ENCODE peak calls at places on chromosomes 3 and 15, in six cellular contexts. W, U, A, N, G and R are unnamed samples.
A peak's percentile ranks its signal among the peaks of the same experiment; 100 is the strongest.

GRCh38 chr15:97961067-97961954 is 808 bp downstream of the ARRDC4 start:
- DNase-seq in W (peak; percentile 53), U (no peak), A (peak; percentile 65), N (peak; percentile 89), G (peak; percentile 13), R (peak; percentile 66)

GRCh38 chr3:37892917-37893595 is 31.4 kb downstream of the CTDSPL start:
- DNase-seq in A (peak; percentile 28), G (no peak), W (no peak), U (no peak), N (peak; percentile 87), R (no peak)

GRCh38 chr3:128383316-128384235 is 83.1 kb downstream of the DNAJB8 start:
- DNase-seq in A (no peak), U (peak; percentile 38), G (no peak), W (peak; percentile 86), N (peak; percentile 77), R (peak; percentile 81)

GRCh38 chr15:51726302-51727073 is 11.0 kb downstream of the LYSMD2 start:
- DNase-seq in U (peak; percentile 88), G (peak; percentile 58), N (peak; percentile 91), A (peak; percentile 77), W (no peak), R (peak; percentile 53)

GRCh38 chr3:128222771-128223386 is 69.6 kb downstream of the EEFSEC start:
- DNase-seq in A (no peak), N (no peak), G (no peak), W (no peak), U (no peak), R (no peak)

GRCh38 chr3:165075695-165076094 is 2.6 kb downstream of the SI start:
- DNase-seq in A (no peak), U (no peak), G (no peak), N (no peak), W (no peak), R (no peak)

GRCh38 chr3:36904641-36905040 is 40.2 kb downstream of the TRANK1 start:
- DNase-seq in W (no peak), A (no peak), N (no peak), U (no peak), G (peak; percentile 7), R (no peak)

GRCh38 chr3:53612508-53612907 is 118.1 kb downstream of the CACNA1D start:
- DNase-seq in G (no peak), U (no peak), A (no peak), W (no peak), N (no peak), R (no peak)

GRCh38 chr15:74782596-74783071 is 754 bp downstream of the CSK start:
- DNase-seq in G (no peak), U (no peak), A (no peak), N (no peak), W (no peak), R (no peak)

GRCh38 chr15:35182841-35183479 is 97.9 kb upstream of the NANOGP8 start:
- DNase-seq in A (no peak), W (no peak), N (no peak), U (no peak), G (no peak), R (no peak)

GRCh38 chr3:62546266-62546665 is 172.9 kb upstream of the FEZF2 start:
- DNase-seq in G (no peak), A (no peak), U (no peak), N (no peak), W (no peak), R (no peak)

GRCh38 chr15:91152896-91153581 is 53.0 kb downstream of the SV2B start:
- DNase-seq in A (no peak), U (no peak), W (no peak), N (no peak), G (no peak), R (no peak)

GRCh38 chr3:100499651-100500050 is 7.2 kb downstream of the TMEM45A start:
- DNase-seq in G (no peak), U (no peak), N (no peak), W (no peak), A (no peak), R (no peak)

GRCh38 chr15:77031376-77032050 is 36.6 kb downstream of the PSTPIP1 start:
- DNase-seq in U (no peak), G (no peak), N (peak; percentile 59), A (no peak), W (peak; percentile 25), R (peak; percentile 26)

GRCh38 chr3:138371070-138371950 is 22.9 kb downstream of the MRAS start:
- DNase-seq in G (no peak), W (no peak), U (no peak), N (peak; percentile 3), A (no peak), R (no peak)

GRCh38 chr3:107432013-107432515 is 54.8 kb downstream of the CCDC54 start:
- DNase-seq in G (no peak), W (no peak), U (no peak), N (no peak), A (peak; percentile 43), R (peak; percentile 13)

GRCh38 chr15:37102315-37103021 is 2.1 kb upstream of the MEIS2 start:
- DNase-seq in G (no peak), A (peak; percentile 47), N (peak; percentile 71), U (peak; percentile 21), W (no peak), R (no peak)

GRCh38 chr3:58569287-58570001 is 7.7 kb downstream of the FAM107A start:
- DNase-seq in U (no peak), A (no peak), G (no peak), W (no peak), N (peak; percentile 48), R (no peak)

GRCh38 chr3:32817195-32817560 is 619 bp upstream of the TRIM71 start:
- DNase-seq in U (no peak), G (no peak), N (no peak), W (no peak), A (no peak), R (no peak)

GRCh38 chr3:34248352-34248751 is 449.9 kb downstream of the PDCD6IP start:
- DNase-seq in A (no peak), G (no peak), W (no peak), N (no peak), U (no peak), R (no peak)

GRCh38 chr3:4729061-4729973 is 236.2 kb downstream of the ITPR1 start:
- DNase-seq in W (no peak), N (no peak), A (no peak), U (no peak), G (no peak), R (no peak)

GRCh38 chr3:170410428-170411029 is 8.1 kb upstream of the CLDN11 start:
- DNase-seq in A (no peak), U (peak; percentile 36), W (no peak), G (no peak), N (no peak), R (no peak)

GRCh38 chr15:24292837-24293236 is 382.7 kb upstream of the NPAP1 start:
- DNase-seq in W (no peak), A (no peak), G (no peak), N (no peak), U (no peak), R (no peak)

GRCh38 chr3:76242886-76243753 is 457.8 kb upstream of the ZNF717 start:
- DNase-seq in U (no peak), A (no peak), W (no peak), G (no peak), N (no peak), R (no peak)

GRCh38 chr15:57316451-57316850 is 59.9 kb upstream of the CGNL1 start:
- DNase-seq in N (no peak), U (no peak), G (no peak), W (no peak), A (no peak), R (no peak)

GRCh38 chr3:56525291-56525690 is 31.7 kb upstream of the CCDC66 start:
- DNase-seq in G (no peak), W (no peak), N (no peak), U (no peak), A (no peak), R (no peak)
- H3K27ac ChIP-seq in G (no peak overlapping the region), W (no peak overlapping the region), N (no peak overlapping the region), U (no peak overlapping the region), A (no peak overlapping the region), R (no peak overlapping the region)

DNA sequence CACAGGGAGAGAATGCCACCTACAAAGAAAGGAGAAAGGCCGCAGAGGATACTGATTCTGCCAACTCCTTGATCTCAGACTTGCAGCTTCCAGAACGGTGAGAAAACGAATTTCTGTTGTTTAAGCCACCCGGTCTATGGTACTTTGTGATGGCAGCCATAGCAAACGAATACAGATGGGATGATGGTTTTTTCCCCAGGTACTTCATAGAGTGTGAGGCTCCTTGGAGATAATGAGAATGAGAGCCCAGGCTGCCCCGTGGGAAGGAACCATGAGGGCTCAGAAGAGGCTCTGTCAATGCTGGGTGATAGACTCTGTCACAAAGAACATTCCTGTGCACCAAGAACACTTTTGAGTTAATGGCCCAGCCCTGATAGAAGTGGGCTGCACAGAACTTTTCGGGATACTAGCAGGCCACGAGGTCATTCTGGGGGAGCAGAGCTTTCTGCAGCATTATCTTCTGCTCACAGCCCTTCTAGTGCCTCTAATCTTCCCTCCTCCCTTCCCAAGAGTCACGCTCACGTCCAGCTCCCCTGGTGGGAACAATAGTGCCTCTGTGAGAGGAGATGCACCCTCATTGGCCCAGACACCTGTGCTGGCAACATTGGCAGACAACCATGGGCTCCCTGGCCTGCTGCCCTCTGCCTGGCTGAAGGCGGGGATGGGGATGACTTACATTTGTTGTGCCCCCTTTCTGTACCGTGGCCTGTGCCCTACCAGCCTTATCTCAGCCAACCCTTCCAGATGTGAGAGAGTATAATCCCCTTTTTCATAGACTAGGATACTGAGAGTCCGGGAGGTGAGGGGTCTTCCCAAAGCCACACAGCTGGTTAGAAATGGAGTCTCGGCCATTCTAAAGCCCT is 5.2 kb upstream of the RLBP1 start:
- DNase-seq in G (no peak), N (no peak), U (no peak), W (no peak), A (no peak), R (no peak)
- TF ChIP-seq EP300 in G (no peak), N (no peak), U (no peak), W (no peak), A (no peak), R (no peak)

DNA sequence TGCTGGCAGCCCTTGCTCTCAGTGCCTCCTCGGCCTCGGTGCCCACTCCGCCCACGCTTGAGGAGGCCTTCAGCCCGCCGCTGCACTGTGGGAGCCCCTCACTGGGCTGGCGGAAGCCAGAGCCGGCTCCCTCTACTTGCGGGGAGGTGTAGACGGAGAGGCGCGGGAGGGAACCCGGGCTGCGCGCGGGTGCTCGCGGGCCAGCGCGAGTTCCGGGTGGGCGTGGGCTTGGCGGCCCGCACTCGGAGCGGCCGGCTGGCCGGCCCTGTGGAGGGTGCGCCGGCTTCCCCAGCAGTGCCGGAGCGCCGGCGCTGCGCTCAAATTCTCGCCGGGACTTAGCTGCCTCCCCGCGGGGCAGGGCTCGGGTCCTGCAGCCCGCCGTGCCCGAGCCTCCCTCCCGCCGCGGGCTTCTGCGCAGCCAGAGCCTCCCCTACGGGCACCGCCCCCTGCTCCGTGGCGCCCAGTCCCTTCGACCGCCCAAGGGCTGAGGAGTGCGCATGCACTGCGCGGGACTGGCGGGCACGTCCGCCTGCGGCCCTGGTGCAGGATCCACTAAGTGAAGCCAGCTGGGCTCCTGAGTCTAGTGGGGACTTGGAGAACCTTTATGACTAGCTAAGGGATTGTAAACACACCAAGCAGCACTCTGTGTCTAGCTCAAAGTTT is 231.5 kb downstream of the EFHB start:
- DNase-seq in N (no peak), W (no peak), G (no peak), A (no peak), U (no peak), R (no peak)
- H3K4me3 ChIP-seq in N (no peak overlapping the region), W (peak overlapping the region; percentile 5), G (no peak overlapping the region), A (no peak overlapping the region), U (no peak overlapping the region), R (no peak overlapping the region)

DNA sequence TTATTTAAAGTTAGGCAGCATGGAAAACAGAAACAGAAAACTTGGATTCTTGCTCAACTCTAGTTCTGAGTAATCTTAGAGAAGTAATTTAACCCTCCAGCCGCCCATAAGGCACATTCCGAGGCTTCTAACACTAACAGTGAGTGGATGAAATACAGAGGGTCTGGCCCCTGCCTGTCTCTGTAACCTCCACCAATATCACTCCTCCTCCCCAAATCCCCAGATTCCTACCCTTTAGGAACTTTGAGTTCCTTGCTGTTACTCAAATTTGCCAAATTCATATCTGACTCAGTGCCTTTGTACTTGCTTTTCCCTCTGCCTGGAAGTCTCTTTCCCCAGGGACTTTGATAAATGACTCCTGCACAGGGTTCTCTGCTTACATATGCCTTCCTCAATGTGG is 112.5 kb upstream of the TGFBR2 start:
- DNase-seq in A (peak; percentile 54), G (no peak), U (no peak), N (peak; percentile 82), W (no peak), R (no peak)
- H3K27ac ChIP-seq in A (no peak overlapping the region), G (no peak overlapping the region), U (no peak overlapping the region), N (peak overlapping the region; percentile 86), W (peak overlapping the region; percentile 41), R (peak overlapping the region; percentile 84)